ENCODE peak calls at places on chromosomes 5 and 9, in ten cellular contexts. K, D, W, P, B, I, F, H, U and C are unnamed samples. For H3K4me1, the result is how much of the 10 kb centered on the place peaks cover.

GRCh38 chr5:149957855-149958254 is 2.7 kb upstream of the SLC26A2 start:
- DNase-seq in K (no peak), D (no peak), W (no peak), P (no peak), B (no peak), I (no peak), F (no peak), H (no peak), U (no peak), C (no peak)

GRCh38 chr5:159508344-159508743 is 178.1 kb upstream of the IL12B start:
- DNase-seq in K (no peak), D (no peak), W (no peak), P (peak), B (no peak), I (no peak), F (no peak), H (no peak), U (no peak), C (no peak)

GRCh38 chr5:172901012-172901780 is 58.0 kb upstream of the RPL26L1 start:
- DNase-seq in K (no peak), D (no peak), W (no peak), P (peak), B (peak), I (peak), F (no peak), H (no peak), U (peak), C (peak)

GRCh38 chr5:18483386-18483785 is 849.1 kb downstream of the TAF11L14 start:
- DNase-seq in K (no peak), D (no peak), W (no peak), P (no peak), B (no peak), I (no peak), F (no peak), H (peak), U (no peak), C (no peak)

GRCh38 chr5:172637740-172638139 is 3.3 kb upstream of the NEURL1B start:
- DNase-seq in K (no peak), D (no peak), W (no peak), P (no peak), B (peak), I (no peak), F (no peak), H (no peak), U (no peak), C (peak)

GRCh38 chr9:137705443-137705863 is 86.6 kb downstream of the EHMT1 start:
- DNase-seq in K (peak), D (no peak), W (no peak), P (no peak), B (no peak), I (no peak), F (no peak), H (no peak), U (no peak), C (no peak)

GRCh38 chr5:44002381-44002901 is 386.8 kb downstream of the FGF10 start:
- DNase-seq in K (no peak), D (no peak), W (peak), P (no peak), B (peak), I (no peak), F (no peak), H (no peak), U (peak), C (no peak)

GRCh38 chr5:10448754-10449345 is 7.2 kb downstream of the ROPN1L start:
- DNase-seq in K (no peak), D (no peak), W (no peak), P (no peak), B (no peak), I (no peak), F (no peak), H (no peak), U (no peak), C (no peak)

GRCh38 chr5:111927191-111927590 is 170.2 kb upstream of the NREP start:
- DNase-seq in K (no peak), D (no peak), W (no peak), P (no peak), B (no peak), I (no peak), F (no peak), H (no peak), U (no peak), C (no peak)

GRCh38 chr5:120366047-120366446 is 98.1 kb upstream of the PRR16 start:
- DNase-seq in K (no peak), D (no peak), W (no peak), P (no peak), B (no peak), I (no peak), F (no peak), H (peak), U (peak), C (no peak)

GRCh38 chr5:174503461-174504265 is 220.7 kb upstream of the MSX2 start:
- DNase-seq in K (no peak), D (no peak), W (no peak), P (no peak), B (peak), I (no peak), F (no peak), H (peak), U (peak), C (no peak)

GRCh38 chr5:8829322-8830029 is 716.4 kb downstream of the SEMA5A start:
- DNase-seq in K (no peak), D (no peak), W (no peak), P (no peak), B (no peak), I (no peak), F (no peak), H (peak), U (peak), C (no peak)

GRCh38 chr5:40480392-40480791 is 199.3 kb upstream of the PTGER4 start:
- DNase-seq in K (no peak), D (no peak), W (no peak), P (no peak), B (no peak), I (no peak), F (no peak), H (no peak), U (no peak), C (no peak)

GRCh38 chr5:16791036-16791705 is 144.9 kb downstream of the MYO10 start:
- DNase-seq in K (peak), D (no peak), W (no peak), P (no peak), B (peak), I (no peak), F (peak), H (peak), U (peak), C (peak)

DNA sequence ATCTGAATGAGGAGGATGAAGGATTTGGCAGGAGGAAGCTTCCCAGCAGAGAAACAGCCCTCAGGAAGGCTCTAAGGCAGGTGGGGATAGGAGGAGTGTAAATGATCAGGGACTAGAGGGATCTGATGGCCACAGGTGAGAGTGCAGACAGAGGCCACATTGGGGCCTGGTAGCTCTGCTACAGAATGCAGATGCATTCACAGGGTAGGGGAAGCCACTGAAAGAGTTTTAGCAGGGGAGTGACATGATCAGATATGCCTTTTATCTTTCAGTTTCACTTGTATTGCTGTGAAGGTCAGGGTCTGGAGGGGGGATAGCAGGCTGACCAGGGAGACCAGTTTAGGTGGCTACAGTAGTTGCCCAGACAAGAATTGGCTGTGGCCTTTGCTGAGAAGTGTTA is 3.0 kb downstream of the TXNDC15 start:
- DNase-seq in K (peak), D (no peak), W (no peak), P (no peak), B (no peak), I (no peak), F (peak), H (no peak), U (no peak), C (no peak)
- H3K4me1 ChIP-seq in K (under half), D (under half), W (under half), P (under half), B (under half), I (under half), F (under half), H (under half), U (under half), C (under half)

GRCh38 chr9:17082343-17082742 is 52.5 kb upstream of the CNTLN start:
- DNase-seq in K (no peak), D (peak), W (no peak), P (no peak), B (no peak), I (peak), F (peak), H (peak), U (peak), C (peak)

GRCh38 chr9:17081814-17082213 is 53.0 kb upstream of the CNTLN start:
- DNase-seq in K (no peak), D (no peak), W (no peak), P (no peak), B (no peak), I (no peak), F (no peak), H (no peak), U (no peak), C (no peak)

GRCh38 chr9:17075758-17076485 is 58.9 kb upstream of the CNTLN start:
- DNase-seq in K (no peak), D (no peak), W (no peak), P (no peak), B (no peak), I (no peak), F (peak), H (no peak), U (no peak), C (no peak)

DNA sequence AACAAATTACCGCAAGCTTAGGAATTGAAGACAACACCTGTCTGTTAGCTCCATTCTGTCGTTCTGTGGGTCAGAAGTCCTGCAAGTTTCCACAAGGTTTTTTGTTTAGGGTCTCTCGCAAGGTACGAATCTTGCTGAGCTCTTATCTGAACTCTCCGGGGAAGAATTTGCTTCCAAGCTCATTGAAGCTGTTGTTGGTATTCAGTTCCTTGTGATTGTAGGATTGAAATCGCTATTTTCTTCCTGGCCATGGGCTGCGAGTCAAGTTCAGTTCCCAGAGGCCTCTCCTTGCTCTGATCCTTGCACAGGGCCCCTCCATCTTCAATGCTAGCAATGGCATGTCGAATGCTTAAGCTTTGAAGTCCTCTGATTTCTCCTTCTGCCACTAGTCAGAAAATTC is 53.5 kb upstream of the CNTLN start:
- DNase-seq in K (no peak), D (no peak), W (no peak), P (no peak), B (no peak), I (no peak), F (no peak), H (no peak), U (no peak), C (no peak)
- H3K4me3 ChIP-seq in K (no peak), D (no peak), W (no peak), P (no peak), B (no peak), I (no peak), F (no peak), H (no peak), U (no peak), C (no peak)

GRCh38 chr5:71475788-71476384 is 20.4 kb downstream of the BDP1 start:
- DNase-seq in K (peak), D (no peak), W (no peak), P (no peak), B (no peak), I (no peak), F (peak), H (peak), U (peak), C (no peak)
- H3K27ac ChIP-seq in K (no peak), D (no peak), W (no peak), P (no peak), B (no peak), I (no peak), F (peak), H (no peak), U (no peak), C (no peak)

DNA sequence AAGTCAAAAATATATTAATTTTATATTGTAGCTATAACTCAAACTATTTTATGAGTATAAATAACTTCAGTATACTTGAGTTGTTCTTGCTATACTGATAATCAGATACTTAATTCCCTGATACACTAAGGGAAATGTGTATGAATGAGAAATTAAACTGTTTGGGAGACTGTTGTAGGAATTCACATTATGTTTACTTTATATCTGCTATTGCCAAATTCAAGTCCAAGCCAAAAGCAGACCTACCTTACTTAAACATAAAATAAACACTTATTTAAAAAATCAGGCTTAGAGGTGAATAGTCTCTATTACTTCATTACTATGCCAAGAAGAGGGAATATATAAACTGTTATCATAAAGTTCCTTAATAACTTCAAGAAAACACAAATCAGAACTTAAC is 13.2 kb downstream of the NR3C1 start:
- DNase-seq in K (no peak), D (no peak), W (no peak), P (no peak), B (no peak), I (no peak), F (no peak), H (no peak), U (peak), C (no peak)
- H3K4me1 ChIP-seq in K (under half), D (under half), W (half or more), P (under half), B (half or more), I (under half), F (under half), H (under half), U (under half), C (under half)